ENCODE peak calls at places on chromosomes 6 and 20, in six cellular contexts. T is stomach; P is H7; Z is amniotic stem cell; Q is ELR; C is stimulated activated CD4-positive, alpha-beta T cell treated with anti-CD3 and anti-CD28 coated beads, TNF-alpha, amount 100 ng/mL, for 4 hours. B is an unnamed sample.

GRCh38 chr6:26552640-26553189 is 14.5 kb downstream of the HMGN4 start:
- DNase-seq in Z (no peak), P (no peak), Q (peak), C (no peak), T (no peak), B (no peak)

GRCh38 chr20:58246346-58246745 is 17.9 kb upstream of the ANKRD60 start:
- DNase-seq in T (no peak), P (no peak), Q (peak), C (no peak), Z (no peak), B (peak)

GRCh38 chr6:105981002-105981887 is 104.9 kb upstream of the PRDM1 start:
- DNase-seq in Q (no peak), T (no peak), C (no peak), P (peak), Z (no peak), B (peak)

GRCh38 chr20:10006461-10006860 is 28.3 kb upstream of the ANKEF1 start:
- DNase-seq in Q (no peak), P (no peak), Z (no peak), T (no peak), C (no peak), B (no peak)

GRCh38 chr20:17931513-17931912 is 37.1 kb downstream of the SNX5 start:
- DNase-seq in Q (no peak), Z (no peak), T (no peak), C (no peak), P (no peak), B (no peak)

GRCh38 chr20:18981956-18982539 is 168.5 kb downstream of the SCP2D1 start:
- DNase-seq in P (no peak), T (no peak), Q (no peak), Z (no peak), C (no peak), B (no peak)

GRCh38 chr6:143596857-143597256 is 80.9 kb upstream of the PHACTR2 start:
- DNase-seq in Z (no peak), C (no peak), Q (no peak), T (no peak), P (no peak), B (no peak)

GRCh38 chr6:43276180-43277082 is 21.6 kb upstream of the SLC22A7 start:
- DNase-seq in T (no peak), Q (no peak), Z (no peak), C (no peak), P (peak), B (peak)

GRCh38 chr20:642398-643174 is 10.4 kb downstream of the SRXN1 start:
- DNase-seq in Z (no peak), Q (no peak), C (no peak), P (peak), T (no peak), B (no peak)

GRCh38 chr6:129490551-129491245 is 219.3 kb downstream of the ARHGAP18 start:
- DNase-seq in Z (peak), C (peak), T (no peak), P (no peak), Q (peak), B (no peak)

GRCh38 chr6:6696867-6697531 is 108.5 kb downstream of the LY86 start:
- DNase-seq in Z (no peak), C (no peak), P (peak), Q (peak), T (peak), B (peak)

GRCh38 chr6:56009620-56010019 is 134.2 kb upstream of the BMP5 start:
- DNase-seq in C (no peak), P (no peak), T (no peak), Q (no peak), Z (no peak), B (no peak)

GRCh38 chr6:1312444-1313363 is 806 bp downstream of the FOXQ1 start:
- DNase-seq in P (peak), Q (peak), C (no peak), Z (no peak), T (no peak), B (no peak)

GRCh38 chr20:41678799-41679198 is 60.6 kb upstream of the CHD6 start:
- DNase-seq in C (no peak), P (no peak), T (no peak), Z (no peak), Q (no peak), B (no peak)

GRCh38 chr20:21705466-21706344 is at the start of gene PAX1:
- DNase-seq in Q (no peak), Z (no peak), T (no peak), P (peak), C (no peak), B (no peak)

GRCh38 chr20:1734269-1734858 is 76.8 kb upstream of the SIRPG start:
- DNase-seq in C (no peak), T (no peak), Z (no peak), P (no peak), Q (peak), B (no peak)

GRCh38 chr6:115969930-115970273 is 90.8 kb downstream of the FRK start:
- DNase-seq in Q (peak), T (no peak), P (no peak), Z (no peak), C (no peak), B (no peak)

GRCh38 chr6:135906542-135906941 is 55.0 kb downstream of the PDE7B start:
- DNase-seq in Z (no peak), C (no peak), Q (peak), T (no peak), P (no peak), B (no peak)

GRCh38 chr6:88492824-88493223 is 326.7 kb upstream of the CNR1 start:
- DNase-seq in C (no peak), P (peak), Q (peak), Z (no peak), T (no peak), B (no peak)

GRCh38 chr20:41137412-41138216 is at the start of gene PLCG1:
- DNase-seq in C (peak), T (peak), P (peak), Z (peak), Q (peak), B (peak)

GRCh38 chr6:117414770-117415169 is 11.0 kb downstream of the ROS1 start:
- DNase-seq in T (no peak), Q (no peak), P (no peak), Z (no peak), C (no peak), B (no peak)

GRCh38 chr20:62377615-62378085 is 9.3 kb upstream of the RPS21 start:
- DNase-seq in C (no peak), Z (no peak), T (peak), P (no peak), Q (no peak), B (no peak)

GRCh38 chr6:72238900-72239299 is 352.6 kb downstream of the RIMS1 start:
- DNase-seq in P (no peak), Z (peak), T (no peak), C (no peak), Q (peak), B (no peak)

GRCh38 chr20:2212457-2213005 is 83.3 kb upstream of the TGM3 start:
- DNase-seq in P (no peak), T (no peak), Z (no peak), Q (no peak), C (no peak), B (no peak)

GRCh38 chr6:110448846-110449544 is 27.4 kb downstream of the SLC22A16 start:
- DNase-seq in Q (no peak), C (no peak), Z (no peak), T (no peak), P (no peak), B (no peak)

GRCh38 chr6:149809798-149810197 is 54.4 kb downstream of the LRP11 start:
- DNase-seq in T (no peak), Z (no peak), P (no peak), C (no peak), Q (no peak), B (no peak)

GRCh38 chr6:105402090-105402980 is 547 bp downstream of the PREP start:
- DNase-seq in T (peak), P (peak), Q (peak), C (no peak), Z (no peak), B (no peak)

B was measured in left colon.